ENCODE peak calls at places on chromosomes 1 and 21, in four cellular contexts. Z is K562, Y is brain microvascular endothelial cell, A is pancreas. B is an unnamed sample.
A peak's percentile ranks its signal among the peaks of the same experiment; 100 is the strongest.

GRCh38 chr1:32192220-32192948 is 8.0 kb upstream of the CCDC28B start:
- DNase-seq in Z (no peak), Y (no peak), A (no peak), B (no peak)

GRCh38 chr1:201259476-201260235 is 23.6 kb upstream of the PKP1 start:
- DNase-seq in Z (no peak), Y (peak; percentile 38), A (no peak), B (no peak)

GRCh38 chr1:183697814-183698590 is 44.9 kb upstream of the APOBEC4 start:
- DNase-seq in Z (no peak), Y (no peak), A (no peak), B (no peak)

GRCh38 chr1:4048076-4048475 is 148.0 kb upstream of the C1orf174 start:
- DNase-seq in Z (no peak), Y (no peak), A (no peak), B (no peak)

GRCh38 chr1:9852410-9853301 is 28.9 kb upstream of the CLSTN1 start:
- DNase-seq in Z (no peak), Y (peak; percentile 54), A (no peak), B (peak; percentile 74)

GRCh38 chr1:10236405-10237156 is 26.2 kb downstream of the KIF1B start:
- DNase-seq in Z (no peak), Y (no peak), A (no peak), B (no peak)

GRCh38 chr1:111639602-111640198 is 20.1 kb downstream of the RAP1A start:
- DNase-seq in Z (no peak), Y (no peak), A (no peak), B (no peak)

GRCh38 chr1:173406783-173407230 is 70.3 kb upstream of the PRDX6 start:
- DNase-seq in Z (no peak), Y (no peak), A (no peak), B (no peak)

GRCh38 chr1:226737819-226738420 is 1.2 kb downstream of the ITPKB start:
- DNase-seq in Z (no peak), Y (peak; percentile 22), A (peak; percentile 50), B (no peak)

GRCh38 chr1:244344001-244344400 is 107.7 kb downstream of the ADSS2 start:
- DNase-seq in Z (no peak), Y (no peak), A (no peak), B (no peak)

GRCh38 chr21:29196021-29196663 is 65.7 kb downstream of the MAP3K7CL start:
- DNase-seq in Z (peak; percentile 64), Y (peak; percentile 95), A (no peak), B (peak; percentile 51)

GRCh38 chr1:178684542-178685000 is 40.5 kb upstream of the RALGPS2 start:
- DNase-seq in Z (no peak), Y (peak; percentile 60), A (no peak), B (peak; percentile 87)

GRCh38 chr1:212950243-212951057 is at the start of gene VASH2:
- DNase-seq in Z (peak; percentile 85), Y (peak; percentile 75), A (peak; percentile 71), B (peak; percentile 23)

GRCh38 chr1:230661976-230662375 is 19.7 kb downstream of the COG2 start:
- DNase-seq in Z (no peak), Y (no peak), A (no peak), B (no peak)

GRCh38 chr1:2801535-2802291 is at the start of gene TTC34:
- DNase-seq in Z (peak; percentile 90), Y (no peak), A (no peak), B (no peak)

GRCh38 chr1:1200876-1201810 is 5.2 kb downstream of the TNFRSF18 start:
- DNase-seq in Z (peak; percentile 97), Y (peak; percentile 29), A (peak; percentile 51), B (no peak)

GRCh38 chr1:10829965-10830515 is 33.6 kb upstream of the CASZ1 start:
- DNase-seq in Z (no peak), Y (no peak), A (no peak), B (no peak)

GRCh38 chr1:223425550-223425949 is 32.3 kb downstream of the CCDC185 start:
- DNase-seq in Z (no peak), Y (no peak), A (no peak), B (no peak)

GRCh38 chr1:209611771-209612570 is 28.5 kb downstream of the CAMK1G start:
- DNase-seq in Z (no peak), Y (no peak), A (no peak), B (no peak)

GRCh38 chr1:200302893-200303250 is 107.0 kb downstream of the ZNF281 start:
- DNase-seq in Z (no peak), Y (peak; percentile 14), A (peak; percentile 38), B (no peak)

GRCh38 chr1:237799762-237800474 is 90.8 kb downstream of the ZP4 start:
- DNase-seq in Z (peak; percentile 86), Y (peak; percentile 72), A (peak; percentile 70), B (no peak)

GRCh38 chr1:112674440-112674985 is at the start of gene MOV10:
- DNase-seq in Z (peak; percentile 88), Y (peak; percentile 59), A (peak; percentile 73), B (peak; percentile 38)

GRCh38 chr1:11804666-11805453 is 904 bp downstream of the MTHFR start:
- DNase-seq in Z (peak; percentile 53), Y (peak; percentile 20), A (peak; percentile 63), B (no peak)

GRCh38 chr1:163231385-163231784 is 28.7 kb upstream of the RGS5 start:
- DNase-seq in Z (no peak), Y (peak; percentile 20), A (no peak), B (peak; percentile 18)

GRCh38 chr1:82762829-82763532 is 962.2 kb downstream of the ADGRL2 start:
- DNase-seq in Z (no peak), Y (no peak), A (no peak), B (no peak)

GRCh38 chr21:17455451-17455850 is 57.4 kb upstream of the CXADR start:
- DNase-seq in Z (no peak), Y (no peak), A (no peak), B (no peak)
- H3K4me3 ChIP-seq in Z (no peak overlapping the region), Y (no peak overlapping the region), A (no peak overlapping the region), B (no peak overlapping the region)

GRCh38 chr1:240968864-240969263 is 356.9 kb upstream of the GREM2 start:
- DNase-seq in Z (no peak), Y (no peak), A (no peak), B (no peak)

GRCh38 chr1:240970253-240970652 is 358.3 kb upstream of the GREM2 start:
- DNase-seq in Z (no peak), Y (no peak), A (no peak), B (no peak)

GRCh38 chr1:240962086-240962485 is 350.1 kb upstream of the GREM2 start:
- DNase-seq in Z (no peak), Y (no peak), A (no peak), B (no peak)

GRCh38 chr1:240965581-240966091 is 353.7 kb upstream of the GREM2 start:
- DNase-seq in Z (no peak), Y (no peak), A (no peak), B (no peak)

DNA sequence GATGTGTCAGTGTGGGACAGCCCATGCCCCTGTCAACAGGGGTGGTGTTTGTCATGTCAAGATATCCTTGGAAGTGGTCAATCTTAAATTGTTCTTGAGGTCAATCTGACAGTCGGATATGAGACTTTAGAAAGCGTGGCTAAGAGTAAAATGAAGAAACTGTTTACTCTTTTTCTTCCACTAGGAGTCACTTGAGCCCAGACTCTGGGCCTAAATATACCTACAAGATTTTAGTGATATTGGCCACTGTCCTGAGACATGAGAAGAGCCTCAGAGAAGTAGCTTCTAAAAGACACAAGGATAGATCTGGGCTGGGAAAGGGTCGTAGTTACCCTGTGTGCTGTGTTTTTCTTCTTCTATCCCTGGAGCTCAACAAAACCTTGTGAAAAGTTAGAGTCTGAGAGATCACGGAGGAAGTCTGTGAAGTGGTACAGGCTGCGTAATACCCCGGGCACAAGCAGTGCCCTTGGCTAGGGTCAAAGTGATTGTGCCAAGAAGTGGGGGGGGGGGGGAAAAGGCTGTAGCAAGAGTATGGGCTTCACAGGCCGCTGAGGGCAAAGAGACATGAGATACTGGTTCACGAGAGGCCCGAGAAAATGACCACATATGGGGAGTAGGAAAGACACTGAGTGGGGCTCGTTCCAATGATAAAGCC is 355.2 kb upstream of the GREM2 start:
- DNase-seq in Z (no peak), Y (peak; percentile 9), A (no peak), B (no peak)
- TF ChIP-seq CTCF in Z (no peak), Y (peak; percentile 39), A (no peak), B (peak; percentile 38)

GRCh38 chr21:41778974-41779600 is 12.2 kb upstream of the RIPK4 start:
- DNase-seq in Z (peak; percentile 51), Y (no peak), A (no peak), B (no peak)
- H3K4me3 ChIP-seq in Z (no peak overlapping the region), Y (no peak overlapping the region), A (no peak overlapping the region), B (no peak overlapping the region)

GRCh38 chr1:22472596-22472995 is 20.9 kb downstream of the ZBTB40 start:
- DNase-seq in Z (no peak), Y (no peak), A (no peak), B (no peak)

GRCh38 chr1:22471078-22471477 is 19.4 kb downstream of the ZBTB40 start:
- DNase-seq in Z (no peak), Y (peak; percentile 20), A (peak; percentile 59), B (no peak)

GRCh38 chr1:22471610-22472009 is 20.0 kb downstream of the ZBTB40 start:
- DNase-seq in Z (no peak), Y (no peak), A (no peak), B (no peak)

GRCh38 chr1:22470227-22470626 is 18.6 kb downstream of the ZBTB40 start:
- DNase-seq in Z (no peak), Y (no peak), A (no peak), B (no peak)

DNA sequence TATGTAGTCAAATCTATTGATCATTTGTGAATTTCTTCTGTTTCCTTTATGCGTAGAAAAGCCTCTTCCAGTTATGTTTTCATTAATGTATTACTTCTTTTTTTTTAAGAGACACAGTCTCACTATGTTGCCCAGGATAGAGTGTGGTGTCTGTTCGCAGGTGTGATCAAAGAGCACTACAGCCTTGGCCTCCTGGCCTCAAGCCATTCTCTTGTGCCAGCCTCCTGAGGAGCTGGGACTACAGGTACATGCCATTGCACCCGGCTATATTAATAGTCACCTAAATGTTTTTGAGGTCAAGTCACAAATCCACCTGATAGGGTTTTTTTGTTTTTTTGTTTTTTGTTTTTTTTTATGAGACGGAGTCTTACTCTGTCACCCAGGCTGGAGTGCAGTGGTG is 17.6 kb downstream of the ZBTB40 start:
- DNase-seq in Z (no peak), Y (no peak), A (peak; percentile 52), B (no peak)
- TF ChIP-seq CTCF in Z (no peak), Y (no peak), A (no peak), B (no peak)

DNA sequence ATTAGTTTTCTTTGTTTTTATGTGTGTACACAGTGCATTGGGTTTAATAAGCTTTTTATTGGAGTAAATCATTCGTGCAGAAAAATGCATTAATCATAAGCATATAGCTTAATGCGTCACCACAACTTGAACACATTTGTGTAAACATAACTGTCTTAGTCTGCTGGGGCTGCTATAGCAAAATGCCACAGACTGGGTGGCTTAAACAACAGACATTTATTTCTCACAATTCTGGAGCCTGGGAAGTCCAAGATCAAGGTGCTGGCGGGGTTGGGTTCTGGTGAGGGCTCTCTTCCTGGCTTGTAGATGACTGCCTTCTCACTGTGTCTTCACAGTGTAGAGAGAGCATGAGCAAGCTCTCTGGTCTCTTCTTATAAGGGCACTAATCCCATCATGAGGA is 17.6 kb upstream of the SLC6A9 start:
- DNase-seq in Z (no peak), Y (peak; percentile 65), A (no peak), B (no peak)
- H3K4me3 ChIP-seq in Z (no peak overlapping the region), Y (no peak overlapping the region), A (no peak overlapping the region), B (no peak overlapping the region)